ENCODE peak calls at places on chromosome 12, in four cellular contexts. Y is type B pancreatic cell, S is nephron progenitor cell, G is fibroblast of gingiva. O is an unnamed sample.

GRCh38 chr12:100656141-100656540 is 82.7 kb downstream of the GAS2L3 start:
- DNase-seq in Y (no peak), S (no peak), G (no peak), O (no peak)

GRCh38 chr12:122081697-122082221 is 3.2 kb downstream of the MLXIP start:
- DNase-seq in Y (no peak), S (no peak), G (peak; percentile 66), O (peak; percentile 79)

GRCh38 chr12:43338848-43339526 is 213.0 kb downstream of the ADAMTS20 start:
- DNase-seq in Y (no peak), S (peak; percentile 10), G (peak; percentile 75), O (no peak)

GRCh38 chr12:25102402-25102801 is 92.6 kb downstream of the DNAI7 start:
- DNase-seq in Y (no peak), S (no peak), G (no peak), O (no peak)

GRCh38 chr12:124524231-124524925 is 43.0 kb downstream of the NCOR2 start:
- DNase-seq in Y (no peak), S (no peak), G (peak; percentile 87), O (no peak)

GRCh38 chr12:116121453-116121871 is 156.0 kb downstream of the MED13L start:
- DNase-seq in Y (no peak), S (no peak), G (peak; percentile 57), O (no peak)

GRCh38 chr12:48001426-48002178 is 2.7 kb downstream of the COL2A1 start:
- DNase-seq in Y (no peak), S (peak; percentile 85), G (no peak), O (no peak)

GRCh38 chr12:74725154-74725553 is 187.5 kb downstream of the ATXN7L3B start:
- DNase-seq in Y (no peak), S (no peak), G (no peak), O (no peak)

GRCh38 chr12:53205747-53206146 is 1.3 kb downstream of the ITGB7 start:
- DNase-seq in Y (no peak), S (no peak), G (peak; percentile 81), O (peak; percentile 23)

GRCh38 chr12:100186071-100186470 is 14.5 kb upstream of the ACTR6 start:
- DNase-seq in Y (peak; percentile 29), S (no peak), G (no peak), O (no peak)

GRCh38 chr12:106120578-106121105 is 18.1 kb downstream of the NUAK1 start:
- DNase-seq in Y (no peak), S (no peak), G (peak; percentile 45), O (no peak)

GRCh38 chr12:46160081-46160980 is 108.5 kb downstream of the SLC38A1 start:
- DNase-seq in Y (no peak), S (no peak), G (peak; percentile 91), O (no peak)

GRCh38 chr12:76706099-76706498 is 57.8 kb upstream of the ZDHHC17 start:
- DNase-seq in Y (no peak), S (no peak), G (no peak), O (peak; percentile 3)

GRCh38 chr12:80100566-80100965 is 1.2 kb downstream of the OTOGL start:
- DNase-seq in Y (no peak), S (no peak), G (no peak), O (no peak)

GRCh38 chr12:92574911-92575570 is 127.7 kb upstream of the PLEKHG7 start:
- DNase-seq in Y (no peak), S (no peak), G (no peak), O (no peak)

GRCh38 chr12:98592825-98593322 is 612 bp upstream of the SLC25A3 start:
- DNase-seq in Y (no peak), S (no peak), G (no peak), O (no peak)

GRCh38 chr12:54144738-54145137 is 44.0 kb downstream of the SMUG1 start:
- DNase-seq in Y (no peak), S (no peak), G (no peak), O (no peak)

GRCh38 chr12:124786065-124786964 is 77.3 kb downstream of the SCARB1 start:
- DNase-seq in Y (peak; percentile 85), S (peak; percentile 90), G (peak; percentile 87), O (no peak)

GRCh38 chr12:114812858-114813761 is 129.1 kb upstream of the TBX3 start:
- DNase-seq in Y (no peak), S (peak; percentile 22), G (peak; percentile 82), O (no peak)

GRCh38 chr12:104177663-104178501 is 37.7 kb upstream of the TXNRD1 start:
- DNase-seq in Y (peak; percentile 32), S (no peak), G (peak; percentile 96), O (no peak)

O was measured in GDM1.